ENCODE peak calls at places on chromosome 14, in nine cellular contexts. L, D, Q, R, N, Y, I, X and B are unnamed samples.

GRCh38 chr14:99609245-99610117 is 5.5 kb upstream of the CCDC85C start:
- DNase-seq in N (no peak), Y (no peak), D (no peak), L (no peak), Q (no peak), R (no peak), I (no peak), X (no peak), B (no peak)

GRCh38 chr14:57389646-57390036 is 745 bp upstream of the NAA30 start:
- DNase-seq in N (no peak), Y (no peak), Q (peak; percentile 8), D (no peak), L (peak; percentile 7), X (no peak), I (peak; percentile 69), R (no peak), B (no peak)

GRCh38 chr14:43803076-43803689 is 703.9 kb downstream of the FSCB start:
- DNase-seq in Y (no peak), L (no peak), Q (no peak), I (no peak), X (no peak), D (no peak), R (no peak), N (no peak), B (no peak)

GRCh38 chr14:67240168-67240932 is 885 bp upstream of the PALS1 start:
- DNase-seq in X (no peak), I (peak; percentile 45), L (peak; percentile 58), D (peak; percentile 48), Y (peak; percentile 45), N (peak; percentile 16), R (no peak), Q (peak; percentile 70), B (no peak)

GRCh38 chr14:50823763-50824636 is 7.0 kb downstream of the NIN start:
- DNase-seq in Q (no peak), I (peak; percentile 23), D (no peak), L (no peak), X (no peak), N (peak; percentile 42), R (peak; percentile 39), Y (no peak), B (no peak)

GRCh38 chr14:71478542-71478941 is 453.7 kb upstream of the RGS6 start:
- DNase-seq in L (no peak), N (no peak), Y (no peak), I (no peak), R (peak; percentile 71), D (no peak), X (no peak), Q (no peak), B (peak; percentile 41)

GRCh38 chr14:24828486-24828885 is 194.5 kb upstream of the GZMB start:
- DNase-seq in Q (no peak), Y (peak; percentile 37), D (no peak), L (no peak), I (no peak), X (no peak), R (peak; percentile 46), N (no peak), B (no peak)

GRCh38 chr14:81234268-81234667 is 13.5 kb upstream of the GTF2A1 start:
- DNase-seq in Y (no peak), D (no peak), X (no peak), Q (no peak), R (peak; percentile 9), L (no peak), N (no peak), I (no peak), B (no peak)

GRCh38 chr14:79253576-79253975 is 957.7 kb downstream of the DIO2 start:
- DNase-seq in Y (no peak), X (no peak), R (no peak), Q (no peak), D (no peak), N (no peak), L (no peak), I (no peak), B (no peak)

GRCh38 chr14:82422186-82422585 is 888.5 kb upstream of the SEL1L start:
- DNase-seq in Q (no peak), N (no peak), R (no peak), D (no peak), I (no peak), X (no peak), Y (no peak), L (no peak), B (no peak)

GRCh38 chr14:22047105-22047504 is 373.5 kb upstream of the OR4E1 start:
- DNase-seq in X (no peak), I (peak; percentile 80), N (peak; percentile 34), R (no peak), Q (peak; percentile 27), Y (no peak), L (no peak), D (peak; percentile 39), B (no peak)

GRCh38 chr14:104149617-104150141 is 11.3 kb downstream of the KIF26A start:
- DNase-seq in I (peak; percentile 75), X (no peak), D (no peak), R (peak; percentile 8), L (no peak), Y (no peak), Q (no peak), N (no peak), B (no peak)

GRCh38 chr14:66233571-66233970 is 252.6 kb upstream of the CCDC196 start:
- DNase-seq in D (no peak), Q (no peak), I (no peak), N (no peak), Y (no peak), X (no peak), R (no peak), L (no peak), B (no peak)

GRCh38 chr14:75877884-75878283 is 103.9 kb downstream of the TGFB3 start:
- DNase-seq in N (no peak), I (no peak), X (no peak), Q (no peak), R (peak; percentile 62), Y (no peak), L (no peak), D (no peak), B (no peak)

DNA sequence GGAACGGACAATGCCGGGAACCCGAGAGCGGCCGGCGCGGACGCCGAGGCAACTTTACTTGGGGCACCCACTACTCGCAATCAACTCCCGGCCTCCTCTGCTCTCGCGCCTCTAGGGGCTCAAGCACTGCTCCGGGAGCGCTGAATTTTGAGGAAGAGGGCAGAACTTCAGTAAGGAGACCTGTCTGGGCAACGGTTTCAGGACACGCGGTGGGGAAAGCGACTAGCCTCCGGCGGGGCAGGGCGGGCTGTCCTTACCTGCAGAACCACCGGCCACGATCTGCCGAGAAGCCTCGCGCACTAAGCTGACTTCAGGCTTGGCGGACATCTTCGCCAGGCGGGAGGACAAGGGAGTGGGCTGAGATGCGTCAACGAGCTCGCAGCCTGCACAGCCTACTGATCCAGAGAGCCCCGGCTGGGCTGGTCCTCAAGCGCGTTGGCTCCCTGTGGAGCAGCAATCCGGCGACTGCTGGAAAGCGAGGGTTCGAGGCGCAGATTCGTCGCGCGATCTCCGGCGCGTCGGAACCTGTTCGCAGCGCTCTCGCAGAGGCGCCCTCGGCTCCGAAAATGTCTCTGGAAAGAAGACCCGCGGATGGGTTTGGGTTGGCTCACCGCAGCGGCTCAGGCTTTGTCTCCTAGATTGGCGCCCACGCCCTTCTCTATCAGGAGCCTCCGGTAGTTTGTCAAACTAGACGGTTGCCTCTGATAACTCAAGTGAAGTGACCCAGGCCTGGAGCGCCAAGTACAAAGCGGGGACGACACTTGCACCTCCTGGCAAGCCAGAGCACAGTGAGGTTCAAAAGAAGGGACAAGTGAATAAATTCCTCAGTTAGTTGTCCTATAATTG is at the start of gene SLC25A21:
- DNase-seq in R (peak; percentile 85), D (peak; percentile 80), Y (peak; percentile 71), N (no peak), Q (peak; percentile 84), X (peak; percentile 61), I (peak; percentile 89), L (peak; percentile 72), B (peak; percentile 44)
- TF ChIP-seq CTCF in R (peak; percentile 9), D (peak; percentile 40), Y (peak; percentile 38), N (no peak), Q (no peak), X (no peak), I (no peak), L (no peak), B (no peak)

GRCh38 chr14:69056389-69056788 is 77.3 kb upstream of the ACTN1 start:
- DNase-seq in N (no peak), Y (peak; percentile 51), D (peak; percentile 50), R (peak; percentile 60), L (no peak), Q (no peak), I (peak; percentile 82), X (no peak), B (no peak)
- TF ChIP-seq CTCF in N (no peak), Y (peak; percentile 13), D (peak; percentile 19), R (no peak), L (no peak), Q (no peak), I (peak; percentile 27), X (no peak), B (no peak)

DNA sequence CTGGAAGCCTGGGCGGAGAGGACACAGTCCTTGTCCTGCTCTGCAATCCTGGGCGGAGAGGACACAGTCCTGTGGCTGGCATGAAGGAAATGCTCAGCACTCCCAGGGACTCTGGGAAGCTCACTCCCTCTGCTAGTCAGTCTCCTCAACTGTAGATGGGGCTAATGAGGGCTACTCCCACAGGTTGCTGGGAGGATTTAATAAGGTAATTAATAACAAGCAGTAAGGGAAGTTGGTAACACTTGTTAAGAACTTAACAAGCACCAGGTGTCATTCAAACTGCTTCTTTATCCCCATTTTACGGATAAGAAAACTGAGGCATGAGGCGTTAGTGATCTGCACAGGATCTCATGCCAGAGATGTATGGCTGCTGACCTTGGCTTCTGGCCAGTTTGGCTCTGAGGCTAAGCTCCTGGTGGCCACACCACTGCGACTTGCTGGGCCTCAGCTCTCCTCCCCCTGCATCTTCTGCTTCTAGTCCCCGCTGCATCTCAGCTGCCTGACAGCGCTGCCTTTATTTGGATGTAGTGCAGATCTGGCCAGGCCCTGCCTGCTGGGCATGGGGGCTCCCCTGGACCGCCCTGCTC is 54.1 kb upstream of the BEGAIN start:
- DNase-seq in R (no peak), N (no peak), L (no peak), I (no peak), Q (no peak), D (no peak), X (no peak), Y (no peak), B (no peak)
- TF ChIP-seq CTCF in R (no peak), N (no peak), L (no peak), I (no peak), Q (no peak), D (no peak), X (no peak), Y (no peak), B (no peak)

GRCh38 chr14:90295870-90296516 is 35.7 kb downstream of the NRDE2 start:
- DNase-seq in Q (no peak), D (no peak), I (no peak), X (no peak), R (peak; percentile 73), N (no peak), Y (no peak), L (no peak), B (no peak)

GRCh38 chr14:90291699-90292098 is 35.3 kb downstream of the PSMC1 start:
- DNase-seq in Y (no peak), X (no peak), D (no peak), I (no peak), Q (no peak), N (no peak), R (no peak), L (no peak), B (no peak)

GRCh38 chr14:90294872-90295271 is 36.9 kb downstream of the NRDE2 start:
- DNase-seq in Q (no peak), D (no peak), R (no peak), X (no peak), I (no peak), L (no peak), N (no peak), Y (no peak), B (no peak)

GRCh38 chr14:90290612-90291011 is 34.3 kb downstream of the PSMC1 start:
- DNase-seq in I (no peak), L (no peak), X (no peak), Y (no peak), D (no peak), N (no peak), Q (no peak), R (no peak), B (no peak)

GRCh38 chr14:90293766-90294471 is 37.6 kb downstream of the PSMC1 start:
- DNase-seq in R (peak; percentile 10), I (no peak), X (no peak), Q (no peak), N (no peak), L (no peak), Y (no peak), D (no peak), B (no peak)
- TF ChIP-seq CTCF in R (no peak), I (peak; percentile 27), X (no peak), Q (no peak), N (no peak), L (no peak), Y (peak; percentile 52), D (no peak), B (peak; percentile 0)